ENCODE peak calls at places on chromosomes 5 and 9, in ten cellular contexts. C is BE2C; U is T-helper 2 cell; K is GM20000; R is activated T-helper 1 cell treated with anti-CD3 and anti-CD28 coated beads, Interleukin-2, amount 50 U/mL, for 16 hours; B is hepatic stellate cell; M is ecto neural progenitor cell; O is AG09309; P is mammary epithelial cell; D is H54. H is an unnamed sample.
A peak's percentile ranks its signal among the peaks of the same experiment; 100 is the strongest.

GRCh38 chr9:98580956-98581355 is 127.8 kb downstream of the GABBR2 start:
- DNase-seq in C (no peak), U (no peak), K (no peak), R (no peak), B (no peak), M (no peak), O (no peak), P (no peak), D (no peak), H (no peak)

GRCh38 chr5:52922384-52922783 is 66.8 kb upstream of the ITGA2 start:
- DNase-seq in C (no peak), U (no peak), K (no peak), R (no peak), B (peak; percentile 24), M (no peak), O (peak; percentile 45), P (peak; percentile 96), D (peak; percentile 30), H (peak; percentile 94)

GRCh38 chr5:177293819-177294581 is 9.5 kb downstream of the RAB24 start:
- DNase-seq in C (no peak), U (no peak), K (no peak), R (no peak), B (no peak), M (no peak), O (no peak), P (no peak), D (no peak), H (no peak)

GRCh38 chr5:79133121-79133656 is 21.6 kb downstream of the BHMT start:
- DNase-seq in C (no peak), U (no peak), K (peak; percentile 32), R (no peak), B (no peak), M (no peak), O (no peak), P (peak; percentile 13), D (no peak), H (no peak)

GRCh38 chr9:122265265-122265900 is 701 bp downstream of the MRRF start:
- DNase-seq in C (peak; percentile 19), U (peak; percentile 1), K (peak; percentile 48), R (peak; percentile 0), B (peak; percentile 17), M (no peak), O (no peak), P (peak; percentile 39), D (peak; percentile 15), H (no peak)

GRCh38 chr9:14136047-14136446 is 177.9 kb downstream of the NFIB start:
- DNase-seq in C (no peak), U (no peak), K (no peak), R (no peak), B (no peak), M (no peak), O (no peak), P (no peak), D (no peak), H (no peak)

GRCh38 chr9:110123364-110124095 is 84.4 kb downstream of the C9orf152 start:
- DNase-seq in C (no peak), U (no peak), K (no peak), R (no peak), B (no peak), M (no peak), O (no peak), P (peak; percentile 52), D (no peak), H (no peak)

GRCh38 chr9:122475717-122476116 is 2.0 kb downstream of the OR1J1 start:
- DNase-seq in C (no peak), U (no peak), K (no peak), R (no peak), B (no peak), M (no peak), O (no peak), P (no peak), D (no peak), H (no peak)

GRCh38 chr5:136132087-136132486 is 558 bp upstream of the SMAD5 start:
- DNase-seq in C (peak; percentile 35), U (no peak), K (peak; percentile 25), R (no peak), B (no peak), M (no peak), O (no peak), P (no peak), D (no peak), H (no peak)

GRCh38 chr9:133638711-133639110 is 2.5 kb downstream of the DBH start:
- DNase-seq in C (no peak), U (no peak), K (no peak), R (no peak), B (no peak), M (no peak), O (no peak), P (no peak), D (no peak), H (no peak)

GRCh38 chr9:99000480-99001395 is 57.0 kb downstream of the COL15A1 start:
- DNase-seq in C (peak; percentile 46), U (peak; percentile 33), K (peak; percentile 64), R (peak; percentile 17), B (peak; percentile 57), M (peak; percentile 47), O (no peak), P (peak; percentile 44), D (peak; percentile 65), H (no peak)

GRCh38 chr5:38938424-38938823 is 92.6 kb downstream of the OSMR start:
- DNase-seq in C (no peak), U (no peak), K (no peak), R (no peak), B (no peak), M (no peak), O (no peak), P (no peak), D (no peak), H (no peak)

GRCh38 chr5:61440086-61440485 is 108.0 kb downstream of the ZSWIM6 start:
- DNase-seq in C (no peak), U (no peak), K (no peak), R (no peak), B (no peak), M (no peak), O (no peak), P (no peak), D (no peak), H (no peak)

GRCh38 chr9:96519726-96520125 is 69.8 kb downstream of the HABP4 start:
- DNase-seq in C (no peak), U (no peak), K (no peak), R (no peak), B (no peak), M (no peak), O (no peak), P (no peak), D (no peak), H (no peak)

GRCh38 chr9:114207845-114208244 is 52.5 kb downstream of the COL27A1 start:
- DNase-seq in C (no peak), U (no peak), K (no peak), R (no peak), B (no peak), M (no peak), O (no peak), P (no peak), D (no peak), H (no peak)

GRCh38 chr9:131720330-131720729 is 19.5 kb downstream of the RAPGEF1 start:
- DNase-seq in C (no peak), U (no peak), K (no peak), R (no peak), B (no peak), M (no peak), O (no peak), P (no peak), D (no peak), H (no peak)

GRCh38 chr5:37954561-37954960 is 114.7 kb upstream of the GDNF start:
- DNase-seq in C (no peak), U (no peak), K (no peak), R (no peak), B (no peak), M (no peak), O (no peak), P (peak; percentile 52), D (no peak), H (no peak)

GRCh38 chr5:151139015-151139414 is 18.6 kb downstream of the ANXA6 start:
- DNase-seq in C (no peak), U (no peak), K (no peak), R (no peak), B (no peak), M (no peak), O (no peak), P (no peak), D (no peak), H (no peak)